ENCODE peak calls at places on chromosomes 6 and 20, in eight cellular contexts. J is endothelial cell of umbilical vein, Y is ovary, G is Peyer's patch, P is HCT116, V is HepG2, I is IMR-90, N is heart left ventricle. L is an unnamed sample. For H3K4me1, the result is how much of the 10 kb centered on the place peaks cover.

GRCh38 chr6:96468681-96469224 is 52.9 kb upstream of the UFL1 start:
- DNase-seq in G (no peak), P (no peak), N (no peak), V (no peak), J (no peak), I (no peak), Y (no peak), L (no peak)

GRCh38 chr20:23145281-23145700 is 59.2 kb upstream of the CD93 start:
- DNase-seq in N (no peak), G (peak), V (no peak), P (no peak), Y (no peak), I (peak), J (peak), L (no peak)

GRCh38 chr20:47149939-47150338 is 206.6 kb downstream of the ZMYND8 start:
- DNase-seq in P (no peak), Y (no peak), J (no peak), N (no peak), I (no peak), G (no peak), V (no peak), L (no peak)

GRCh38 chr6:74366634-74367033 is 670.6 kb downstream of the CD109 start:
- DNase-seq in I (peak), Y (no peak), G (no peak), V (no peak), P (peak), J (no peak), N (no peak), L (no peak)

GRCh38 chr6:140401666-140402255 is 1027.3 kb upstream of the CITED2 start:
- DNase-seq in P (no peak), V (no peak), J (no peak), G (no peak), I (peak), Y (no peak), N (no peak), L (no peak)

GRCh38 chr6:54621285-54621684 is 225.3 kb upstream of the FAM83B start:
- DNase-seq in V (no peak), G (no peak), I (no peak), J (no peak), N (no peak), P (peak), Y (no peak), L (no peak)

GRCh38 chr6:108174371-108175175 is 8.8 kb downstream of the NR2E1 start:
- DNase-seq in P (no peak), Y (no peak), I (peak), J (no peak), N (no peak), G (no peak), V (no peak), L (no peak)

GRCh38 chr6:93105017-93105416 is 314.3 kb downstream of the EPHA7 start:
- DNase-seq in J (no peak), N (no peak), Y (no peak), I (peak), V (no peak), G (no peak), P (no peak), L (no peak)

GRCh38 chr6:157328108-157328692 is 4.9 kb upstream of the TMEM242 start:
- DNase-seq in N (no peak), G (no peak), Y (no peak), J (no peak), P (no peak), I (peak), V (no peak), L (no peak)

GRCh38 chr6:169905041-169905807 is 153.8 kb downstream of the ERMARD start:
- DNase-seq in Y (peak), V (no peak), P (no peak), I (peak), G (no peak), N (peak), J (peak), L (no peak)

GRCh38 chr6:36326351-36326995 is 10.2 kb downstream of the BNIP5 start:
- DNase-seq in J (no peak), V (no peak), I (peak), G (no peak), P (no peak), Y (no peak), N (peak), L (no peak)

GRCh38 chr6:35128496-35128895 is 12.6 kb downstream of the TCP11 start:
- DNase-seq in I (peak), V (no peak), J (no peak), G (no peak), N (no peak), P (no peak), Y (no peak), L (no peak)

GRCh38 chr6:95099410-95099809 is 477.9 kb upstream of the MANEA start:
- DNase-seq in I (no peak), N (no peak), G (no peak), P (no peak), J (no peak), V (no peak), Y (no peak), L (no peak)

GRCh38 chr20:35434085-35435005 is 3.7 kb downstream of the GDF5 start:
- DNase-seq in G (no peak), V (no peak), N (peak), Y (peak), J (no peak), P (no peak), I (no peak), L (no peak)

GRCh38 chr6:7283676-7284075 is 29.3 kb downstream of the SSR1 start:
- DNase-seq in J (no peak), N (no peak), G (no peak), V (no peak), P (no peak), Y (no peak), I (no peak), L (no peak)

GRCh38 chr6:161894436-161894835 is 620.6 kb upstream of the AGPAT4 start:
- DNase-seq in Y (no peak), G (no peak), V (no peak), I (no peak), N (no peak), P (no peak), J (no peak), L (no peak)

GRCh38 chr6:139743629-139744028 is 369.2 kb upstream of the CITED2 start:
- DNase-seq in G (no peak), P (peak), Y (no peak), N (no peak), J (peak), I (peak), V (peak), L (no peak)

GRCh38 chr20:45918182-45918737 is 6.3 kb upstream of the PLTP start:
- DNase-seq in J (peak), N (no peak), Y (no peak), V (no peak), G (no peak), I (peak), P (no peak), L (no peak)

GRCh38 chr6:5843078-5843477 is 163.6 kb downstream of the NRN1 start:
- DNase-seq in G (no peak), P (no peak), V (no peak), N (no peak), I (no peak), Y (no peak), J (no peak), L (no peak)

GRCh38 chr6:113394724-113395123 is 462.4 kb upstream of the MARCKS start:
- DNase-seq in I (no peak), V (no peak), P (no peak), Y (no peak), J (no peak), G (no peak), N (no peak), L (no peak)

GRCh38 chr6:125835221-125835744 is 44.5 kb downstream of the NCOA7 start:
- DNase-seq in V (no peak), J (peak), I (peak), G (no peak), N (no peak), P (no peak), Y (no peak), L (no peak)

GRCh38 chr6:115891111-115891669 is 169.5 kb downstream of the FRK start:
- DNase-seq in J (no peak), P (peak), V (no peak), G (no peak), Y (no peak), N (no peak), I (peak), L (no peak)

GRCh38 chr6:37058084-37058586 is 52.7 kb downstream of the FGD2 start:
- DNase-seq in P (no peak), V (no peak), I (peak), N (no peak), G (no peak), Y (no peak), J (no peak), L (no peak)

GRCh38 chr6:781350-781961 is 88.5 kb upstream of the EXOC2 start:
- DNase-seq in N (no peak), G (no peak), V (no peak), J (no peak), Y (no peak), P (no peak), I (no peak), L (no peak)

GRCh38 chr20:58875541-58876134 is 23.1 kb downstream of the GNAS start:
- DNase-seq in N (no peak), Y (no peak), P (no peak), G (no peak), I (peak), V (no peak), J (peak), L (no peak)

GRCh38 chr6:68740828-68741500 is 105.9 kb downstream of the ADGRB3 start:
- DNase-seq in G (no peak), N (no peak), Y (no peak), I (no peak), J (no peak), P (no peak), V (no peak), L (no peak)

DNA sequence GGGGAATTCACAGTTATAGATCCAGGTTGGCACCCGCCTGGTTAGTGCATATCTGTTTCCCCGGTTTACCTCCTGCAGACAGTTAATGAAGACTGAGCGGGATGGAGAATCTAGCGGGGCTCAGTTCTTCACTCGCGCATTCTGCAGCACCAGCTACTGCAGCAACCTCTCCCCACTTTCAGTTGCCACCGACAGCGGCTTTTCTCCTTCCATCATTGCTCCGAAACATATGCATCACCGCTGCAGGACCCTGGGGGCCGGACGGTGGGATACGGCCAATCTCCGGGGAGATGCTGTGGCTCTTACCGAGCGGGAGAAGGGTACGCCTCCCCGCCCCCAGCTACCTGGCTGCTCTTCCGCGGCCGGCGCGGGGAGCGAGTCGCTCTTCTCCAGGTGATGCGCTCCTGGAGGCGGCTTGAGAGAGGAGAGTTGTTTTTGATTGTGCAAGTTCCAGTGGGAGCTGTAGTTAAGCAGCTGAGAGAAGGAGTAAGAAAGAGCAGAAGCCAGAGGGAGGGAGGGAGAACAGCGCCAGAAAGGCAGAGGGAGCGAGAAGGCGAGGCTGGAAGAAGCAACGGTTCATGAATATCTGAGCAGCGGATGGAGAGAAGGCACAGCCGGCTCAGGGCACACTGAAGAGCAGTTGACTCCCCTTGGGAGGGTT is at the start of gene SGK1:
- DNase-seq in V (no peak), J (peak), I (peak), G (no peak), N (peak), P (no peak), Y (peak), L (no peak)
- TF ChIP-seq POLR2A in V (no peak), J (no peak), I (no peak), G (no peak), N (no peak), P (no peak), Y (peak), L (no peak)

GRCh38 chr20:25317351-25318075 is 69.6 kb downstream of the PYGB start:
- DNase-seq in J (no peak), G (peak), Y (no peak), N (no peak), I (no peak), P (no peak), V (no peak), L (no peak)
- H3K27ac ChIP-seq in J (no peak), G (no peak), Y (no peak), N (no peak), I (no peak), P (no peak), V (no peak), L (no peak)

DNA sequence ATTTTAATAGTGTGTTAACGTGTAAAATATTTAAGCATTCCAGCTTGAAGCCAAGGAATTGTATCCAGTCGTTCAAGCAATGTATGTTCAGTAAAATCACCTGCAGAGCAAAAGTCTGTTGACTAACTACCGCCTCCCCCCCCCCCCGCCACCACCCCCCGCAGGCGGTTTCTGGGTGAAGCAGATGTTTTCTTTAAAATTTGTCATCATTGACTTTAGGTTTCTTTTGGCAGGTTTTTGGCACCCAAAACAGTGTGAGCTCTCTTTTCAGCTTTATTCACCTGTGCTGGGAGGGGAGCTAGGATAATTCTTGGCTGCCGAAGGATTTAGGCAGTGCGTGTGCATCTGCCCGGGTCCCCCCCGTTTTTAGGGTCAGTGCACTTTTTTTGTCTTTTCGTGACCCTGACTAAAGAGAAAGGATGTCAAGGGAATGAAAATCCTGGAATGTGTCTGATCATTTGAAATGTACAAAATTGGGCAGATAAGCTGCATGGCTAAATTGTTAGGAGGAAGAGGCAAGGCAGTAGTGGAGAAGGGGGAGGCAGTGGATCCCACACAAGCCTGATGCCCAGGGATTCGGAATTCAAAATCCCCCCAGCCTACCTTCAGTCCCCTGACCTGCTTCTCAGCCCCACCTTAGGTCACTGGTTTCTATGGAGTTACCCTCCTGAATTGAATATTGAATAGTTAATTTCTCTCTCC is 1.1 kb downstream of the EDN1 start:
- DNase-seq in Y (no peak), I (no peak), V (no peak), P (no peak), G (no peak), N (no peak), J (no peak), L (no peak)
- H3K4me1 ChIP-seq in Y (under half), I (under half), V (under half), P (under half), G (under half), N (under half), J (under half), L (under half)

GRCh38 chr20:62648318-62648995 is 6.2 kb downstream of the SLCO4A1 start:
- DNase-seq in V (no peak), Y (peak), N (no peak), G (no peak), I (no peak), J (no peak), P (no peak), L (no peak)
- TF ChIP-seq POLR2A in V (no peak), Y (no peak), N (no peak), G (no peak), I (no peak), J (no peak), P (no peak), L (no peak)

DNA sequence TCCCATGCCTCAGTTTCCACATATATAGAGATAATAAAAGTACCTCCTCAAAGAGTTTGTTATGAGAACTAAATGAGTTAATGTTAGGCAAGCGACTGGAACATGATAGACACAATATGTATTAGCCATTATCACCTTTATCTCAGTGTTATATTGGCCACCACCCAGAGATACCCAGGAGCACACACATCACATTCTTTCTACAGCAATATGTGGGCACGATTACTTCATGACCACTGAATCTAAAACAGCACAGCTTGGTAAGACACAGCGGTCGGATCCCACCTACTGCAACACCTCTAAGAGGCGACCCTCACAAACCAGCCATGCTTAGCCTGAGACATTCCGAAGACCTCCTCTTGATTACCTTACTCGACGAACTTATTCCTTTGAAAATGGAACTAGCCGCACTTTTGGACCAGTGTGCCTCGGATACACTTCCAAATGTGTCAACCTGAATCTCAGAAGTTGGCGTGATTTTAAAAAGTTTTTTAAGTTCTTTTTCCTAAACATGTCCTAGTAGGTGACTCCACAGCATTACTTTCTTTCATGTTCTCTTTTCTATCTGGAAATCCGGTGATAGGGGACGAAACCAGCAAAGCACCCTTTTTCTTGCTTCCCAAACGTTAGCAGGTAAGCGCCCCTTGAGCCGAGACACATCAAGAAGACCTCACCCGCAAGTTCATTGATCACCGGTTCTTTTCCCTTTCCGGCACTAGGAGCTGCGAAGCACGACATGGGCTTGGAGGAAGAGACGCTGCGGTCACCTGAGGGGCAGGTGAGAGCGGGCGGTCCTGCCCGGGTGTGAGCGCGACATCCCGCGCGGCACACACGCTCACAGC is 923 bp downstream of the GMDS start:
- DNase-seq in J (peak), I (no peak), N (no peak), G (peak), V (peak), Y (no peak), P (no peak), L (peak)
- H3K27ac ChIP-seq in J (no peak), I (no peak), N (peak), G (peak), V (peak), Y (peak), P (peak), L (peak)

DNA sequence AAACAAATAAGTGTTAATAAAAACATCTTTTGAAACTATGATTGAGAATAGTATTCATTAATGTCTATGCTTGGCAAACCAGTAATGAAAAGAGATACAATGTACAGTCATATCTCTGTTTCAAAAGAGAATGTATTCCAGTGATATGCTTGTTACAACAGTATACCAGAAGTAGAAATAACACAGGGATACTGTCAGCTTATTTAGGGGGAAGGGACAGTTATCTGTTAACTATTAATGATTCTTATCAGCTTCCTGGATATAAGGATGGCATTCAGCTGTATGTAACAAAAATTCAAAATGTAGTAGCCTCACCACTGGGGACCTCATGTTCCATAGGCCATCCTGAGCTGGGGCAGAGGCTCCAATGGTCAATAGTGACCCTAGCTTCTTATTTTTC is 103.8 kb upstream of the TBX18 start:
- DNase-seq in G (no peak), Y (no peak), J (no peak), I (no peak), N (no peak), P (no peak), V (no peak), L (no peak)
- H3K4me1 ChIP-seq in G (under half), Y (under half), J (under half), I (under half), N (under half), P (under half), V (under half), L (under half)

GRCh38 chr20:50237349-50237748 is 46.7 kb downstream of the CEBPB start:
- DNase-seq in J (no peak), V (peak), P (no peak), G (no peak), I (no peak), N (no peak), Y (no peak), L (peak)

GRCh38 chr20:50242178-50242514 is 51.5 kb downstream of the CEBPB start:
- DNase-seq in G (no peak), I (no peak), V (no peak), J (no peak), Y (no peak), N (no peak), P (no peak), L (no peak)

GRCh38 chr20:50242548-50242862 is 51.9 kb downstream of the CEBPB start:
- DNase-seq in V (no peak), P (no peak), G (no peak), I (no peak), J (no peak), Y (no peak), N (no peak), L (no peak)

GRCh38 chr20:50238081-50238800 is 47.6 kb downstream of the CEBPB start:
- DNase-seq in I (no peak), P (no peak), V (no peak), N (no peak), G (no peak), Y (no peak), J (no peak), L (no peak)

DNA sequence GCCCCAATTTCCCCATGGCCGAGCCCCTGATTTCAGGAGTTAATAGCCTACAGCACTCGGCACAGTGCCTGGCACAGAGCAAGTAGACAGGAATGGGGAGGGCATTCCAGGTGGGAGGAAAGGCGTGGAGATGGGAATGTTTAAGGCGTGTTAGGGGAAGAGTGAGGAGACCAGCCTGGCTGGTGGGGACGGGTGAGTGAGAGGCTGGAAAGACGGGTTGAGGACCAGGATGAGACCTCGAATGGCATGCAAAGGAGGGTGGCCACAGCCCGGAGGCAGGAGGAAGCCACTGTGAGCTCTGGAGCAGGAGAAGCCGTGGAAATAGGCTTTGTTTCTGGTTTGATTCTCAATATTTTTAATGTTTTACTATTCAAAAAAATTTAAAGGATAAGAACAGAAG is 49.5 kb downstream of the CEBPB start:
- DNase-seq in J (no peak), I (no peak), N (no peak), G (no peak), Y (no peak), P (no peak), V (no peak), L (peak)
- TF ChIP-seq POLR2A in J (no peak), I (no peak), N (no peak), G (no peak), Y (no peak), P (no peak), V (no peak), L (no peak)

GRCh38 chr6:11769244-11769643 is 9.4 kb downstream of the ADTRP start:
- DNase-seq in Y (no peak), J (peak), P (no peak), N (no peak), V (no peak), I (peak), G (no peak), L (no peak)
- H3K27ac ChIP-seq in Y (no peak), J (peak), P (no peak), N (no peak), V (no peak), I (peak), G (peak), L (no peak)

L was measured in breast epithelium.